ENCODE peak calls at places on chromosomes 7 and 10, in seven cellular contexts. K, B, G, I, X, T and N are unnamed samples.

GRCh38 chr10:132282667-132283603 is 24.8 kb downstream of the STK32C start:
- DNase-seq in K (no peak), B (no peak), G (no peak), I (no peak), X (no peak), T (no peak), N (no peak)

GRCh38 chr7:104096683-104097082 is 107.2 kb upstream of the RELN start:
- DNase-seq in K (no peak), B (no peak), G (no peak), I (no peak), X (no peak), T (no peak), N (no peak)

GRCh38 chr10:71212249-71213126 is at the start of gene UNC5B:
- DNase-seq in K (peak; percentile 89), B (no peak), G (no peak), I (peak; percentile 44), X (peak; percentile 79), T (peak; percentile 93), N (peak; percentile 74)

GRCh38 chr7:81603-82342 is 110.6 kb upstream of the FAM20C start:
- DNase-seq in K (no peak), B (no peak), G (no peak), I (peak; percentile 45), X (no peak), T (no peak), N (no peak)

GRCh38 chr7:45923290-45923689 is 2.2 kb upstream of the IGFBP3 start:
- DNase-seq in K (peak; percentile 64), B (no peak), G (no peak), I (no peak), X (peak; percentile 62), T (peak; percentile 78), N (peak; percentile 39)

GRCh38 chr7:98511175-98511574 is 105.9 kb upstream of the NPTX2 start:
- DNase-seq in K (no peak), B (no peak), G (no peak), I (no peak), X (no peak), T (no peak), N (no peak)

GRCh38 chr10:47396311-47396717 is 12.2 kb upstream of the ZNF488 start:
- DNase-seq in K (no peak), B (no peak), G (no peak), I (no peak), X (no peak), T (no peak), N (no peak)

GRCh38 chr10:124648738-124649137 is 95.4 kb downstream of the FAM53B start:
- DNase-seq in K (peak; percentile 64), B (no peak), G (peak; percentile 33), I (peak; percentile 86), X (peak; percentile 37), T (peak; percentile 74), N (no peak)

GRCh38 chr7:4824120-4824775 is 37.6 kb downstream of the PAPOLB start:
- DNase-seq in K (no peak), B (no peak), G (no peak), I (no peak), X (no peak), T (no peak), N (no peak)

DNA sequence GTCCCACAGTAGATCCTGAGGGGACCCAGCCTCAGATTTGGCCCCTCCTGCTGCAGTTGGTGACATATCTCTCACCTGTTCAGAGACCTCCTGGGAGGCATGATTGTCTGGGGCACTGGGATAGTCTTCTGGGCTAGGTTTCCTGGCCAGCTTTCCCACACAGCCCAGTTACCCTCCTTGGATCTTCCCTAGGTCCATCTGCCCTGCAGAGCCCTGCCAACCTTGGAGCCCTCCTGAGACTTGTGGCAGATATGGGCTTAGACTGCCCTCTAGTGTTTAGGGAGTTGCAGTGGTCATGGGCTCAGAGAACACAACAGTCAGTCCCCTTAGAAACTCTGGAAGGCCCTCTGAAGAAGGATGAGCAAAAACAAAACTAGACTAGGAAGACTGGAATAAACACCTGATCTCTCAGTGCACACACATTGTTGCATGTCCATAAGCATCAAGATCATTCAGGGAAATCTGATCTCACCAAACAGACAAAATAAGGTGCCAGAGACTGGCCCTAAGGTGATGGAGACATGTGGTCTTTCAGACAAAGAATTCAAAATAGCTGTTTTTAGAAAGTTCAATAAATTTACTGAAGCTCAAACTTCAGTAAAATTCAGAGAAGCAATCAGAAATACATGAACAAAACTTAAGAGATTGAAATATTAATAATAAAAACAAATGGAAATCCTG is 324.6 kb downstream of the ATRNL1 start:
- DNase-seq in K (peak; percentile 8), B (peak; percentile 27), G (peak; percentile 4), I (peak; percentile 6), X (no peak), T (no peak), N (peak; percentile 2)
- TF ChIP-seq CTCF in K (peak; percentile 26), B (peak; percentile 78), G (peak; percentile 79), I (peak; percentile 63), X (no peak), T (no peak), N (peak; percentile 84)

DNA sequence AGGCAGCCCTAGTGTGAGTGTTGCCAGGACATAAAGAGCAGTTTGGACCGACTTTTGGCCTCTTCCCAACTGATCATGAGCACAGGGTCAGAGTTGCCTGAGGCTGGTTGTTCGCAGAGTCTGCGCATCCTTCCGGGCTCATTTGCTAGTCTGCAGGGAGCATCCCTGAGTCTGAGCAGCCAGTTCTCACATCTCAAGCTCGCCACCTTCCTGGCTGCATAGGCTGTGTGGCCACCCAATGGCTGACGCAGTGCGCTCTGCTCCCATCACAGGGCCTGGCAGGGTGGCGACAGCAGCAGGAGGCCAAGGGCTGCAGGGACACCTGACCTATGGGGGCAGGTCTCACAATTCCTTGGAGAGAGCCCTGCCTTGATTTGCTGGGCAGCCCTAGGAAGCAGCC is 5.0 kb downstream of the GAD2 start:
- DNase-seq in K (no peak), B (no peak), G (no peak), I (no peak), X (no peak), T (no peak), N (no peak)
- H3K27me3 ChIP-seq in K (peaks cover 84% of the 10 kb centered on the region), B (peaks cover 6% of the 10 kb centered on the region), G (peaks cover 3% of the 10 kb centered on the region), I (peaks cover 46% of the 10 kb centered on the region), X (peaks cover 57% of the 10 kb centered on the region), T (peaks cover 99% of the 10 kb centered on the region), N (peaks cover 4% of the 10 kb centered on the region)

GRCh38 chr10:51368943-51369342 is 294.7 kb downstream of the PRKG1 start:
- DNase-seq in K (no peak), B (no peak), G (no peak), I (no peak), X (no peak), T (no peak), N (no peak)
- TF ChIP-seq CTCF in K (no peak), B (peak; percentile 47), G (peak; percentile 49), I (no peak), X (no peak), T (no peak), N (peak; percentile 63)

GRCh38 chr10:6563075-6563474 is 17.0 kb downstream of the PRKCQ start:
- DNase-seq in K (no peak), B (no peak), G (no peak), I (no peak), X (no peak), T (no peak), N (no peak)

GRCh38 chr10:6562221-6562620 is 17.9 kb downstream of the PRKCQ start:
- DNase-seq in K (no peak), B (no peak), G (no peak), I (no peak), X (no peak), T (no peak), N (no peak)

GRCh38 chr10:6565588-6565987 is 14.5 kb downstream of the PRKCQ start:
- DNase-seq in K (no peak), B (no peak), G (no peak), I (no peak), X (no peak), T (no peak), N (no peak)

GRCh38 chr10:6563720-6564119 is 16.4 kb downstream of the PRKCQ start:
- DNase-seq in K (no peak), B (no peak), G (no peak), I (no peak), X (no peak), T (no peak), N (no peak)

DNA sequence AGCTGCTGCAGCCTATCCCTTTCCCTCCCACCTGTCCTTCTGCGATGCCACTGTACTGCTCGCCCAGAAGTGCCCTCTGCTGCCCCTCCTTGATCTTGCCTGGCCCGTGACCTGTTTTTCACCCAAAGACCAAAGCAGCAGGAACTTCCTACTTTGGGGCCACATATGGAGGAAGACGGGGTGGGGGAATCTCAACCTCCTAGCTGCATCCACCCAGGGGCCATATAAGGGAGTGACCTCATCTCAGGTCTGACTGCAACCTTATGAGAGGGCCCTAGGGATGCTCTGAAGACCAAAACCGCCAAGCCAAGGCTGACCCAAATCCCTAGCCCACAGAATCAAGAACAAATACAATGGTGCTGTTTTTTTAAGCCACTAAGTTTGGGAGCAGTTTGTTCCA is 15.7 kb downstream of the PRKCQ start:
- DNase-seq in K (no peak), B (no peak), G (no peak), I (no peak), X (no peak), T (no peak), N (no peak)
- H3K27me3 ChIP-seq in K (no peaks in the 10 kb centered on the region), B (peaks cover 5% of the 10 kb centered on the region), G (peaks cover 6% of the 10 kb centered on the region), I (no peaks in the 10 kb centered on the region), X (no peaks in the 10 kb centered on the region), T (peaks cover 69% of the 10 kb centered on the region), N (peaks cover 2% of the 10 kb centered on the region)

GRCh38 chr10:16049050-16049449 is 188.7 kb upstream of the MINDY3 start:
- DNase-seq in K (no peak), B (no peak), G (no peak), I (no peak), X (no peak), T (no peak), N (no peak)
- TF ChIP-seq CTCF in K (no peak), B (peak; percentile 23), G (no peak), I (no peak), X (no peak), T (no peak), N (no peak)

DNA sequence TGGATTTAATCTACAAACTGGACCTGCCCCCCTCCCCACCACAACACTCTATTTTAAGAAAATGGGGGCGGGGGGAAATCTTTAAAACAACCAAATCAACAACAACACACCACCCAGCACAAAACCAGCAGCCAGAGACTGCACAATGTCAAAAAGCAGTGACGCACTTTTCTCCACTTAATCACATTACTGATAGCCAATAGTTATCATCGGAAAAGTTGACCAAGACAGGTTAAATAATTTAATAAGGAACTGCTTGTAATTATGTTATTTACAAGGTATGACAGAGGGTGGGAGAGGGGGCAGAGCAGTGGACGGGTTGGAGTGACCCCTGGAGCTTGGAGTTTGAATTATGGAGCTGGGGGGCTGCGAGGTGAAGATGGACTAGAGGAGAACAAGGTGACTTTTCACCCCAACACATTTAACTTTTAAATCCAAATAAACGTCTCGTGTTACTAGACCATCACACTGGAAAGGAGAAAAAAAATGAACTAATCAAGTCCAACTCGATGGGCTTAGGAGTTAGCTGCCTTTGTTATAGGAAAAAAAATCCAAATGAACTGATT is 2.7 kb downstream of the EBF3 start:
- DNase-seq in K (no peak), B (no peak), G (no peak), I (no peak), X (no peak), T (no peak), N (no peak)
- H3K27me3 ChIP-seq in K (peaks cover 98% of the 10 kb centered on the region), B (peaks cover 38% of the 10 kb centered on the region), G (peaks cover under 1% of the 10 kb centered on the region), I (peaks cover 32% of the 10 kb centered on the region), X (peaks cover 82% of the 10 kb centered on the region), T (peaks cover 99% of the 10 kb centered on the region), N (no peaks in the 10 kb centered on the region)